ENCODE peak calls at places on chromosomes 11 and 22, in five cellular contexts. One of them, this sample, is unnamed.

GRCh38 chr22:44159230-44159629 is 21.5 kb upstream of the PARVG start:
- DNase-seq in IMR-90: no peak
- DNase-seq in K562: no peak
- DNase-seq in SK-N-SH: no peak
- DNase-seq in GM12878: no peak
- DNase-seq in this sample: no peak

GRCh38 chr11:122115520-122116343 is at the start of gene BLID:
- DNase-seq in IMR-90: peak
- DNase-seq in K562: no peak
- DNase-seq in SK-N-SH: no peak
- DNase-seq in GM12878: no peak
- DNase-seq in this sample: peak

GRCh38 chr11:8093931-8094575 is 13.0 kb downstream of the TUB start:
- DNase-seq in IMR-90: no peak
- DNase-seq in K562: no peak
- DNase-seq in SK-N-SH: no peak
- DNase-seq in GM12878: no peak
- DNase-seq in this sample: no peak

GRCh38 chr22:43520632-43521039 is 108.8 kb downstream of the MPPED1 start:
- DNase-seq in IMR-90: no peak
- DNase-seq in K562: no peak
- DNase-seq in SK-N-SH: no peak
- DNase-seq in GM12878: peak
- DNase-seq in this sample: no peak

GRCh38 chr11:130909650-130910049 is 6.6 kb downstream of the SNX19 start:
- DNase-seq in IMR-90: peak
- DNase-seq in K562: no peak
- DNase-seq in SK-N-SH: no peak
- DNase-seq in GM12878: no peak
- DNase-seq in this sample: no peak

GRCh38 chr11:6927030-6927617 is 898 bp downstream of the ZNF215 start:
- DNase-seq in IMR-90: no peak
- DNase-seq in K562: no peak
- DNase-seq in SK-N-SH: no peak
- DNase-seq in GM12878: peak
- DNase-seq in this sample: no peak

GRCh38 chr11:106156290-106156937 is 79.0 kb downstream of the AASDHPPT start:
- DNase-seq in IMR-90: peak
- DNase-seq in K562: peak
- DNase-seq in SK-N-SH: peak
- DNase-seq in GM12878: peak
- DNase-seq in this sample: peak

GRCh38 chr11:97109078-97109477 is 719.3 kb downstream of the JRKL start:
- DNase-seq in IMR-90: no peak
- DNase-seq in K562: no peak
- DNase-seq in SK-N-SH: no peak
- DNase-seq in GM12878: no peak
- DNase-seq in this sample: no peak

GRCh38 chr11:133272386-133272785 is 259.9 kb downstream of the OPCML start:
- DNase-seq in IMR-90: no peak
- DNase-seq in K562: no peak
- DNase-seq in SK-N-SH: no peak
- DNase-seq in GM12878: no peak
- DNase-seq in this sample: no peak

GRCh38 chr11:100190395-100190794 is 496.7 kb upstream of the ARHGAP42 start:
- DNase-seq in IMR-90: no peak
- DNase-seq in K562: no peak
- DNase-seq in SK-N-SH: no peak
- DNase-seq in GM12878: no peak
- DNase-seq in this sample: no peak

GRCh38 chr11:119185916-119186634 is 800 bp downstream of the NHERF4 start:
- DNase-seq in IMR-90: no peak
- DNase-seq in K562: no peak
- DNase-seq in SK-N-SH: peak
- DNase-seq in GM12878: no peak
- DNase-seq in this sample: no peak

GRCh38 chr11:119434531-119435330 is 11.8 kb upstream of the THY1 start:
- DNase-seq in IMR-90: no peak
- DNase-seq in K562: no peak
- DNase-seq in SK-N-SH: no peak
- DNase-seq in GM12878: no peak
- DNase-seq in this sample: no peak

GRCh38 chr11:47906066-47906465 is 57.9 kb upstream of the NUP160 start:
- DNase-seq in IMR-90: no peak
- DNase-seq in K562: no peak
- DNase-seq in SK-N-SH: no peak
- DNase-seq in GM12878: no peak
- DNase-seq in this sample: no peak

GRCh38 chr11:13229675-13230359 is 47.8 kb upstream of the BMAL1 start:
- DNase-seq in IMR-90: no peak
- DNase-seq in K562: no peak
- DNase-seq in SK-N-SH: no peak
- DNase-seq in GM12878: no peak
- DNase-seq in this sample: no peak

GRCh38 chr11:72224587-72225410 is at the start of gene INPPL1:
- DNase-seq in IMR-90: no peak
- DNase-seq in K562: peak
- DNase-seq in SK-N-SH: peak
- DNase-seq in GM12878: no peak
- DNase-seq in this sample: no peak

GRCh38 chr11:9972917-9973504 is 309.1 kb downstream of the SWAP70 start:
- DNase-seq in IMR-90: peak
- DNase-seq in K562: peak
- DNase-seq in SK-N-SH: peak
- DNase-seq in GM12878: no peak
- DNase-seq in this sample: peak

GRCh38 chr11:75602916-75603315 is 40.9 kb downstream of the SERPINH1 start:
- DNase-seq in IMR-90: peak
- DNase-seq in K562: no peak
- DNase-seq in SK-N-SH: no peak
- DNase-seq in GM12878: no peak
- DNase-seq in this sample: no peak

GRCh38 chr11:11555228-11555627 is 66.6 kb downstream of the GALNT18 start:
- DNase-seq in IMR-90: no peak
- DNase-seq in K562: no peak
- DNase-seq in SK-N-SH: peak
- DNase-seq in GM12878: no peak
- DNase-seq in this sample: no peak

GRCh38 chr11:47213985-47214564 is 699 bp upstream of the DDB2 start:
- DNase-seq in IMR-90: peak
- DNase-seq in K562: peak
- DNase-seq in SK-N-SH: peak
- DNase-seq in GM12878: peak
- DNase-seq in this sample: peak

GRCh38 chr11:15969701-15970329 is 386.5 kb downstream of the SOX6 start:
- DNase-seq in IMR-90: peak
- DNase-seq in K562: no peak
- DNase-seq in SK-N-SH: no peak
- DNase-seq in GM12878: peak
- DNase-seq in this sample: no peak

GRCh38 chr11:122162095-122162494 is 46.1 kb upstream of the BLID start:
- DNase-seq in IMR-90: no peak
- DNase-seq in K562: no peak
- DNase-seq in SK-N-SH: no peak
- DNase-seq in GM12878: no peak
- DNase-seq in this sample: no peak

GRCh38 chr22:42811510-42811909 is 45.6 kb downstream of the ARFGAP3 start:
- DNase-seq in IMR-90: no peak
- DNase-seq in K562: no peak
- DNase-seq in SK-N-SH: no peak
- DNase-seq in GM12878: no peak
- DNase-seq in this sample: no peak

GRCh38 chr11:122743949-122744876 is 88.7 kb downstream of the UBASH3B start:
- DNase-seq in IMR-90: no peak
- DNase-seq in K562: no peak
- DNase-seq in SK-N-SH: no peak
- DNase-seq in GM12878: peak
- DNase-seq in this sample: no peak

GRCh38 chr11:125123947-125124633 is 12.7 kb upstream of the TMEM218 start:
- DNase-seq in IMR-90: peak
- DNase-seq in K562: peak
- DNase-seq in SK-N-SH: peak
- DNase-seq in GM12878: no peak
- DNase-seq in this sample: peak

GRCh38 chr11:117180661-117181585 is 2.4 kb downstream of the SIDT2 start:
- DNase-seq in IMR-90: peak
- DNase-seq in K562: peak
- DNase-seq in SK-N-SH: peak
- DNase-seq in GM12878: peak
- DNase-seq in this sample: peak

DNA sequence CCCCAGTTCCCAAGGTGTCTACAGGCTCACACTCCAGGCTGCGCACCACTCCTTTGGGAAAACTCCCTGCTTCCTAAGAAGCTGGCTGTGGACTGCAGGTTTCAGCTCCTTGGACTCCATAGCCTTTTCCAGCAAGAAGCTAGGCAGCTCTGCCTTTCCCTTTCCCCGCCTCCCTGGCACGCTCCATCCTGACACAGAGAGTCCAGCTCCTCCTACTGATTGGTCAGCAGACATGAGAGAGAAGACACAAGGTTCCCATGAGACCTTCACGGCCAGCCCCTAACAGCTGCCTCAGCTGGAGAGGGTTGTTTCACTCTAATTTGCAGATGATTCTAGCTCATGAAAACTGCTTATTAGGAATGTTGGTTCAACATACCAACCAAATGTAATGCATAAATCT is 27.6 kb downstream of the TENM4 start:
- DNase-seq in IMR-90: peak
- DNase-seq in K562: no peak
- DNase-seq in SK-N-SH: peak
- DNase-seq in GM12878: no peak
- DNase-seq in this sample: no peak
- TF ChIP-seq MXI1 in IMR-90: no peak
- TF ChIP-seq MXI1 in K562: no peak
- TF ChIP-seq MXI1 in SK-N-SH: no peak
- TF ChIP-seq MXI1 in GM12878: no peak
- TF ChIP-seq MXI1 in this sample: no peak

GRCh38 chr22:32695451-32695891 is 106.0 kb upstream of the TIMP3 start:
- DNase-seq in IMR-90: peak
- DNase-seq in K562: no peak
- DNase-seq in SK-N-SH: no peak
- DNase-seq in GM12878: no peak
- DNase-seq in this sample: peak
- TF ChIP-seq MXI1 in IMR-90: no peak
- TF ChIP-seq MXI1 in K562: no peak
- TF ChIP-seq MXI1 in SK-N-SH: no peak
- TF ChIP-seq MXI1 in GM12878: no peak
- TF ChIP-seq MXI1 in this sample: no peak

GRCh38 chr11:76806608-76807205 is 23.6 kb downstream of the TSKU start:
- DNase-seq in IMR-90: no peak
- DNase-seq in K562: no peak
- DNase-seq in SK-N-SH: no peak
- DNase-seq in GM12878: no peak
- DNase-seq in this sample: no peak

GRCh38 chr11:76803811-76804600 is 20.9 kb downstream of the TSKU start:
- DNase-seq in IMR-90: peak
- DNase-seq in K562: no peak
- DNase-seq in SK-N-SH: no peak
- DNase-seq in GM12878: no peak
- DNase-seq in this sample: no peak

GRCh38 chr11:76806131-76806530 is 23.0 kb downstream of the TSKU start:
- DNase-seq in IMR-90: no peak
- DNase-seq in K562: no peak
- DNase-seq in SK-N-SH: no peak
- DNase-seq in GM12878: no peak
- DNase-seq in this sample: no peak

GRCh38 chr11:76807206-76807875 is 24.2 kb downstream of the TSKU start:
- DNase-seq in IMR-90: peak
- DNase-seq in K562: peak
- DNase-seq in SK-N-SH: peak
- DNase-seq in GM12878: no peak
- DNase-seq in this sample: peak

GRCh38 chr11:76805206-76805913 is 22.2 kb downstream of the TSKU start:
- DNase-seq in IMR-90: peak
- DNase-seq in K562: peak
- DNase-seq in SK-N-SH: no peak
- DNase-seq in GM12878: no peak
- DNase-seq in this sample: no peak
- TF ChIP-seq MXI1 in IMR-90: no peak
- TF ChIP-seq MXI1 in K562: no peak
- TF ChIP-seq MXI1 in SK-N-SH: no peak
- TF ChIP-seq MXI1 in GM12878: no peak
- TF ChIP-seq MXI1 in this sample: no peak

GRCh38 chr11:134530826-134531225 is 118.8 kb upstream of the B3GAT1 start:
- DNase-seq in IMR-90: no peak
- DNase-seq in K562: no peak
- DNase-seq in SK-N-SH: no peak
- DNase-seq in GM12878: no peak
- DNase-seq in this sample: no peak

GRCh38 chr11:134528453-134528852 is 116.4 kb upstream of the B3GAT1 start:
- DNase-seq in IMR-90: no peak
- DNase-seq in K562: no peak
- DNase-seq in SK-N-SH: no peak
- DNase-seq in GM12878: no peak
- DNase-seq in this sample: no peak

GRCh38 chr11:134527382-134528243 is 115.6 kb upstream of the B3GAT1 start:
- DNase-seq in IMR-90: no peak
- DNase-seq in K562: no peak
- DNase-seq in SK-N-SH: no peak
- DNase-seq in GM12878: no peak
- DNase-seq in this sample: no peak

GRCh38 chr11:134531331-134532135 is 119.5 kb upstream of the B3GAT1 start:
- DNase-seq in IMR-90: no peak
- DNase-seq in K562: no peak
- DNase-seq in SK-N-SH: no peak
- DNase-seq in GM12878: no peak
- DNase-seq in this sample: no peak

GRCh38 chr11:134529212-134530096 is 117.4 kb upstream of the B3GAT1 start:
- DNase-seq in IMR-90: no peak
- DNase-seq in K562: no peak
- DNase-seq in SK-N-SH: no peak
- DNase-seq in GM12878: no peak
- DNase-seq in this sample: no peak
- TF ChIP-seq MXI1 in IMR-90: no peak
- TF ChIP-seq MXI1 in K562: no peak
- TF ChIP-seq MXI1 in SK-N-SH: no peak
- TF ChIP-seq MXI1 in GM12878: no peak
- TF ChIP-seq MXI1 in this sample: no peak

GRCh38 chr11:61273151-61274078 is 21.7 kb downstream of the VWCE start:
- DNase-seq in IMR-90: no peak
- DNase-seq in K562: no peak
- DNase-seq in SK-N-SH: no peak
- DNase-seq in GM12878: no peak
- DNase-seq in this sample: no peak
- TF ChIP-seq MXI1 in IMR-90: no peak
- TF ChIP-seq MXI1 in K562: no peak
- TF ChIP-seq MXI1 in SK-N-SH: no peak
- TF ChIP-seq MXI1 in GM12878: no peak
- TF ChIP-seq MXI1 in this sample: no peak

GRCh38 chr11:64088159-64089026 is 52.7 kb downstream of the FLRT1 start:
- DNase-seq in IMR-90: no peak
- DNase-seq in K562: no peak
- DNase-seq in SK-N-SH: no peak
- DNase-seq in GM12878: no peak
- DNase-seq in this sample: peak
- TF ChIP-seq MXI1 in IMR-90: no peak
- TF ChIP-seq MXI1 in K562: no peak
- TF ChIP-seq MXI1 in SK-N-SH: no peak
- TF ChIP-seq MXI1 in GM12878: no peak
- TF ChIP-seq MXI1 in this sample: no peak